ENCODE peak calls at places on chromosomes 2 and 18, in seven cellular contexts. A, L, T, O, F, V and S are unnamed samples.

GRCh38 chr18:73352546-73352945 is 484.8 kb upstream of the NETO1 start:
- DNase-seq in A (peak; percentile 24), O (no peak), V (no peak), T (no peak), L (no peak), F (no peak), S (no peak)

GRCh38 chr2:149313512-149313972 is 16.8 kb upstream of the LYPD6 start:
- DNase-seq in V (peak; percentile 22), A (peak; percentile 74), T (peak; percentile 74), O (peak; percentile 64), L (peak; percentile 43), F (peak; percentile 92), S (no peak)

GRCh38 chr2:42339191-42339912 is 21.7 kb downstream of the COX7A2L start:
- DNase-seq in F (peak; percentile 73), V (no peak), L (no peak), O (no peak), T (no peak), A (no peak), S (no peak)

GRCh38 chr18:78305789-78306188 is 673.8 kb upstream of the SALL3 start:
- DNase-seq in L (no peak), F (no peak), T (no peak), V (no peak), O (no peak), A (no peak), S (no peak)

GRCh38 chr18:46035701-46036680 is 36.1 kb downstream of the PSTPIP2 start:
- DNase-seq in T (no peak), V (peak; percentile 83), L (no peak), O (no peak), F (no peak), A (no peak), S (no peak)

GRCh38 chr2:217944923-217945322 is 57.9 kb downstream of the TNS1 start:
- DNase-seq in T (no peak), O (no peak), F (no peak), V (no peak), A (no peak), L (no peak), S (no peak)

GRCh38 chr18:44536041-44536440 is 144.6 kb upstream of the SETBP1 start:
- DNase-seq in O (no peak), A (peak; percentile 18), F (no peak), T (peak; percentile 53), V (peak; percentile 90), L (no peak), S (peak; percentile 14)

GRCh38 chr2:10915236-10915635 is 3.5 kb downstream of the KCNF1 start:
- DNase-seq in F (no peak), V (no peak), T (no peak), O (no peak), A (no peak), L (no peak), S (no peak)

GRCh38 chr2:43054367-43054766 is 172.0 kb downstream of the ZFP36L2 start:
- DNase-seq in L (no peak), T (no peak), V (no peak), O (no peak), F (no peak), A (no peak), S (no peak)

GRCh38 chr2:127003028-127003800 is 103.7 kb downstream of the BIN1 start:
- DNase-seq in O (no peak), T (no peak), V (no peak), L (no peak), A (no peak), F (no peak), S (no peak)

GRCh38 chr2:105789745-105790466 is 45.2 kb downstream of the NCK2 start:
- DNase-seq in T (peak; percentile 36), F (no peak), V (peak; percentile 77), O (no peak), L (no peak), A (peak; percentile 81), S (no peak)

GRCh38 chr18:59359576-59359952 is 499 bp upstream of the LMAN1 start:
- DNase-seq in V (no peak), F (no peak), L (no peak), A (no peak), T (no peak), O (no peak), S (no peak)

GRCh38 chr18:62812242-62812641 is 96.9 kb downstream of the PHLPP1 start:
- DNase-seq in V (peak; percentile 43), F (no peak), T (peak; percentile 84), O (no peak), L (peak; percentile 31), A (no peak), S (no peak)

GRCh38 chr2:160928854-160929301 is 231.3 kb upstream of the TANK start:
- DNase-seq in F (no peak), A (no peak), T (no peak), V (peak; percentile 80), O (no peak), L (no peak), S (no peak)

GRCh38 chr18:37561986-37562385 is 3.6 kb downstream of the CELF4 start:
- DNase-seq in V (no peak), L (no peak), T (no peak), F (no peak), O (no peak), A (no peak), S (no peak)

GRCh38 chr2:65379721-65380171 is 52.7 kb downstream of the SPRED2 start:
- DNase-seq in O (no peak), V (no peak), F (no peak), L (no peak), A (no peak), T (peak; percentile 27), S (no peak)

GRCh38 chr2:48482313-48482712 is 47.6 kb upstream of the STON1 start:
- DNase-seq in V (peak; percentile 94), F (no peak), L (no peak), T (no peak), A (peak; percentile 39), O (no peak), S (peak; percentile 32)

GRCh38 chr2:48482774-48483173 is 47.2 kb upstream of the STON1 start:
- DNase-seq in F (no peak), A (peak; percentile 49), L (no peak), O (no peak), T (no peak), V (peak; percentile 39), S (no peak)

GRCh38 chr2:48480526-48480925 is 49.4 kb upstream of the STON1 start:
- DNase-seq in T (no peak), F (no peak), V (peak; percentile 20), L (no peak), A (no peak), O (no peak), S (no peak)

GRCh38 chr2:48483916-48484315 is 46.0 kb upstream of the STON1 start:
- DNase-seq in L (no peak), F (no peak), A (peak; percentile 46), V (peak; percentile 96), O (no peak), T (no peak), S (no peak)

GRCh38 chr2:48483506-48483905 is 46.4 kb upstream of the STON1 start:
- DNase-seq in O (no peak), T (no peak), F (no peak), L (no peak), A (peak; percentile 50), V (peak; percentile 80), S (no peak)
- H3K27ac ChIP-seq in O (no peak overlapping the region), T (no peak overlapping the region), F (no peak overlapping the region), L (no peak overlapping the region), A (peak overlapping the region; percentile 37), V (no peak overlapping the region), S (no peak overlapping the region)

DNA sequence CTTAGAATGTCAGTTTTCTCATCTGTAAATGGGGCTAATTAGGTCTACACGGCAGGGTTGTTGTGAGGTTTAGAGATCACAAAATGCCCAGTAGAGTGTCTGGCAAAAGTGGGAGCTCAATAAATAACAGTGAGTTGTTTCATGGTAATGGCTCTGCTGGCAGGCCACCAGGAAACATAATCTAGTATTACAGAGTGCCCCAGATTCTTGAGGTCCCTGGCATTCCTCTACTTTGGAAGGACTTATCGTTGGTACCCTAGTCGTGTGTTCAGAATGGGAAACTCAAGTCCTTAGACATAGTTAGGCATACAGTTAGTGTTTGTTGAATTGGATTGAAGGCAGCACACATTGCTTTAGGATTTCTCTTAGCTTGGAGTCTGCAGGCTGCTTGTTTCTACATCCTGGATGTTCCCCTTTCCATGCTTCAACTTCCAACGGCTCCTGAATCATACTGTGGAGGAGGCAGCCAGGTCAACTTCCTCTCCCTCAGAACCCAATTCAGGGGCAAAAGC is 161.5 kb upstream of the FOSL2 start:
- DNase-seq in V (peak; percentile 78), L (no peak), A (peak; percentile 10), O (no peak), T (no peak), F (no peak), S (no peak)
- H3K27ac ChIP-seq in V (no peak overlapping the region), L (peak overlapping the region; percentile 86), A (no peak overlapping the region), O (no peak overlapping the region), T (no peak overlapping the region), F (no peak overlapping the region), S (no peak overlapping the region)

GRCh38 chr2:233386382-233387041 is 32.2 kb downstream of the DGKD start:
- DNase-seq in T (no peak), L (peak; percentile 38), V (peak; percentile 69), F (no peak), O (no peak), A (no peak), S (no peak)

GRCh38 chr2:233384017-233384416 is 29.7 kb downstream of the DGKD start:
- DNase-seq in V (no peak), T (no peak), L (no peak), F (peak; percentile 24), A (no peak), O (no peak), S (no peak)

GRCh38 chr2:233387225-233387624 is 32.9 kb downstream of the DGKD start:
- DNase-seq in L (no peak), A (no peak), F (no peak), O (peak; percentile 33), T (no peak), V (no peak), S (no peak)

GRCh38 chr2:233385489-233386044 is 31.3 kb downstream of the DGKD start:
- DNase-seq in F (no peak), T (no peak), O (no peak), A (no peak), L (no peak), V (no peak), S (no peak)

GRCh38 chr2:233384811-233385488 is 30.7 kb downstream of the DGKD start:
- DNase-seq in V (no peak), F (no peak), L (no peak), T (peak; percentile 80), A (no peak), O (no peak), S (no peak)
- H3K27ac ChIP-seq in V (no peak overlapping the region), F (no peak overlapping the region), L (peak overlapping the region; percentile 92), T (peak overlapping the region; percentile 85), A (peak overlapping the region; percentile 56), O (no peak overlapping the region), S (peak overlapping the region; percentile 12)

GRCh38 chr18:3463052-3463451 is 13.1 kb downstream of the TGIF1 start:
- DNase-seq in A (peak; percentile 50), L (no peak), T (no peak), V (peak; percentile 62), F (no peak), O (no peak), S (no peak)
- H3K27ac ChIP-seq in A (peak overlapping the region; percentile 9), L (peak overlapping the region; percentile 75), T (no peak overlapping the region), V (no peak overlapping the region), F (peak overlapping the region; percentile 34), O (no peak overlapping the region), S (peak overlapping the region; percentile 86)

DNA sequence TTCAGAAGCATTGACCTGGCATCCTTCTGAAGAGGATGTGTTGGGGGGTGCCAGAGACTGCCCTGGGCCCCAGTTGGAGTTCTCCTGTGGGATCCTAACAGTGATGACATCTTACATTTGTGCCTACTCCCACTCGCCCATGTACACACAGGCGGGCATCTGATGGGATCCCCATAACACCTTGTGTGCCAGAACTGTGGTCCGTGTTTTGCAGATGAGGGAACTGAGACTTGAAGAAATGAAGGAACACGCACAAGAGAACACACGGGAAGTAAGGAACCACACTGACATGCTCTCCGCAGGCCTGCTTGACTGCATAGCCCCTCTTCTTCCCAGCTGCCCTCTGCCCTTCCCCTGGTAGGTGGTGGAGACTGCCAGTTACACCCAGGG is 255.3 kb downstream of the MYCN start:
- DNase-seq in V (no peak), O (no peak), F (no peak), T (no peak), L (no peak), A (no peak), S (no peak)
- H3K27ac ChIP-seq in V (no peak overlapping the region), O (no peak overlapping the region), F (no peak overlapping the region), T (no peak overlapping the region), L (no peak overlapping the region), A (no peak overlapping the region), S (no peak overlapping the region)